ENCODE peak calls at places on chromosomes 4 and X, in ten cellular contexts. I is NT2/D1, K is K562, H is HCT116, D is neural progenitor cell, J is fibroblast of lung, W is PC-3, C is mesenchymal stem cell, T is HepG2, F is GM23248. M is an unnamed sample.

GRCh38 chrX:37918168-37918567 is 70.8 kb upstream of the DYNLT3 start:
- DNase-seq in I (no peak), K (no peak), H (no peak), D (no peak), J (no peak), W (no peak), C (no peak), T (no peak), F (no peak), M (no peak)

GRCh38 chrX:150203249-150203647 is 159.9 kb upstream of the MAMLD1 start:
- DNase-seq in I (no peak), K (no peak), H (no peak), D (no peak), J (no peak), W (no peak), C (no peak), T (no peak), F (no peak), M (no peak)

GRCh38 chr4:113476800-113477199 is 284.7 kb downstream of the CAMK2D start:
- DNase-seq in I (no peak), K (no peak), H (peak), D (no peak), J (peak), W (peak), C (no peak), T (no peak), F (peak), M (no peak)

GRCh38 chrX:130082244-130083106 is 27.8 kb downstream of the ELF4 start:
- DNase-seq in I (no peak), K (peak), H (no peak), D (no peak), J (no peak), W (no peak), C (peak), T (no peak), F (peak), M (no peak)

GRCh38 chrX:128728943-128729342 is 676.7 kb upstream of the ACTRT1 start:
- DNase-seq in I (no peak), K (no peak), H (no peak), D (no peak), J (no peak), W (no peak), C (no peak), T (no peak), F (no peak), M (no peak)

GRCh38 chr4:15506464-15506863 is 36.8 kb downstream of the CC2D2A start:
- DNase-seq in I (no peak), K (no peak), H (no peak), D (no peak), J (peak), W (no peak), C (peak), T (no peak), F (peak), M (no peak)

GRCh38 chr4:4364486-4365208 is 22.3 kb upstream of the NSG1 start:
- DNase-seq in I (peak), K (no peak), H (no peak), D (no peak), J (no peak), W (no peak), C (no peak), T (no peak), F (no peak), M (no peak)

GRCh38 chrX:117713411-117713810 is 403.2 kb downstream of the KLHL13 start:
- DNase-seq in I (no peak), K (no peak), H (no peak), D (no peak), J (no peak), W (no peak), C (no peak), T (peak), F (no peak), M (no peak)

GRCh38 chrX:41452972-41453371 is 5.8 kb downstream of the NYX start:
- DNase-seq in I (no peak), K (no peak), H (no peak), D (no peak), J (no peak), W (no peak), C (peak), T (no peak), F (peak), M (no peak)
- H3K9ac ChIP-seq in I (no peak), K (no peak), H (no peak), D (no peak), J (no peak), W (no peak), C (no peak), T (no peak), F (peak), M (no peak)

GRCh38 chr4:87019898-87020297 is 85.1 kb downstream of the AFF1 start:
- DNase-seq in I (no peak), K (no peak), H (no peak), D (no peak), J (no peak), W (no peak), C (no peak), T (no peak), F (no peak), M (no peak)
- H3K9ac ChIP-seq in I (no peak), K (peak), H (no peak), D (no peak), J (no peak), W (no peak), C (no peak), T (no peak), F (no peak), M (no peak)

DNA sequence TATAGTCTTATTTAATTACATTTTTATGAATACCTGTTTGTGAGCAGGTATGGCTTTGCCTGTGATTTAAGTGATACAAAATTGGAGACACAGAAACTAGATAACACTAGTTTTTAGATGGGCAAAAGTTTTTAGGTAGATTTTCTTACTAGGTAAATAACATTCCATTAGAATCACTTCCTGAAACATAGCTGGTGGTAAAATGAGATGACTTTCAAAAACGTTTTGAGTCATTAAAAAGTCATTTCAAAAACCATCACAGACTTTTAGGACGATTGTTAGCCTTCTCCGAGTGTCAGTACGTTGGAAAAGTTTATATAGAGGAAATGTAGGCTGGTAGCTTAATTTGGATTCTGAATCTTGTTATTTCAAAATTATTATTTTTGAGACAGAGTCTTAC is 18.3 kb downstream of the PTTG2 start:
- DNase-seq in I (no peak), K (no peak), H (no peak), D (no peak), J (no peak), W (peak), C (no peak), T (no peak), F (no peak), M (no peak)
- H3K9ac ChIP-seq in I (no peak), K (no peak), H (peak), D (no peak), J (no peak), W (peak), C (peak), T (peak), F (peak), M (no peak)

DNA sequence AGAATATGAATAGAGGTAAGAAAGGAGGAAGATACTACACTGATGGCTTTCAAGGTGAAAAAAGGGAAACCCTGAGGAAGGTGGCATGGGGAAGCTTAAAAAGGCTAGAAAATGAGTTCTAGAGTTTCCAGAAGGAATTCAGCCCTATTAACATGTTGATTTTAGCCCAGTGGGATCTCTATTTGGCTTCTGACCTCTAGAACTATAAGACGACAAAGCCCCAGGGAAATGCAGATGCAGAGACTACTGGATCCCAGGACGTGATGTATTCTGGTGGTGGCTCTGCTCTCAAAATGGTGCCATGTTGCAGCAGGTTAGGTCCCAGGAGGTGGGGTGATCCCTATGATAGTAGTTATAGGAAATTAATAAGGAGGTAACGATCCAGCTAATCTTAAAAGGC is 120.4 kb downstream of the TMA16 start:
- DNase-seq in I (peak), K (no peak), H (no peak), D (no peak), J (no peak), W (no peak), C (no peak), T (no peak), F (no peak), M (no peak)
- H3K9ac ChIP-seq in I (no peak), K (no peak), H (no peak), D (no peak), J (no peak), W (no peak), C (no peak), T (no peak), F (no peak), M (no peak)

GRCh38 chr4:773214-773613 is 52.7 kb downstream of the CPLX1 start:
- DNase-seq in I (no peak), K (no peak), H (no peak), D (no peak), J (no peak), W (no peak), C (no peak), T (no peak), F (no peak), M (no peak)

GRCh38 chr4:771464-771863 is 54.5 kb downstream of the CPLX1 start:
- DNase-seq in I (no peak), K (no peak), H (no peak), D (no peak), J (no peak), W (no peak), C (no peak), T (no peak), F (no peak), M (no peak)

GRCh38 chr4:770022-770421 is 55.9 kb downstream of the CPLX1 start:
- DNase-seq in I (no peak), K (no peak), H (no peak), D (no peak), J (no peak), W (no peak), C (no peak), T (no peak), F (peak), M (no peak)

GRCh38 chr4:772118-772517 is 53.8 kb downstream of the CPLX1 start:
- DNase-seq in I (no peak), K (no peak), H (no peak), D (no peak), J (no peak), W (no peak), C (no peak), T (no peak), F (no peak), M (no peak)

GRCh38 chr4:772776-773175 is 53.2 kb downstream of the CPLX1 start:
- DNase-seq in I (no peak), K (no peak), H (no peak), D (no peak), J (no peak), W (no peak), C (no peak), T (no peak), F (no peak), M (no peak)
- H3K9ac ChIP-seq in I (peak), K (no peak), H (no peak), D (no peak), J (no peak), W (no peak), C (peak), T (no peak), F (no peak), M (no peak)